ENCODE peak calls at places on chromosomes 11 and 22, in four cellular contexts. K is SK-N-SH, Y is HepG2, T is GM12878. U is an unnamed sample.

GRCh38 chr11:32706985-32707736 is 87.3 kb downstream of the CCDC73 start:
- DNase-seq in K (no peak), Y (peak; percentile 37), T (peak; percentile 5), U (peak; percentile 60)

GRCh38 chr11:129273944-129274343 is 81.8 kb upstream of the ARHGAP32 start:
- DNase-seq in K (no peak), Y (no peak), T (no peak), U (no peak)

GRCh38 chr22:43560651-43561050 is 148.8 kb downstream of the MPPED1 start:
- DNase-seq in K (no peak), Y (no peak), T (no peak), U (no peak)

GRCh38 chr22:50595189-50595588 is 5.4 kb upstream of the MAPK8IP2 start:
- DNase-seq in K (no peak), Y (no peak), T (no peak), U (no peak)

GRCh38 chr11:35276396-35276795 is 137.4 kb downstream of the CD44 start:
- DNase-seq in K (no peak), Y (no peak), T (no peak), U (no peak)

GRCh38 chr11:3942956-3943497 is 87.6 kb downstream of the STIM1 start:
- DNase-seq in K (no peak), Y (peak; percentile 38), T (no peak), U (no peak)

GRCh38 chr11:31802990-31803812 is 7.9 kb downstream of the PAX6 start:
- DNase-seq in K (peak; percentile 42), Y (no peak), T (no peak), U (no peak)

GRCh38 chr11:102279641-102280170 is 37.6 kb upstream of the BIRC3 start:
- DNase-seq in K (no peak), Y (peak; percentile 98), T (peak; percentile 68), U (peak; percentile 9)

GRCh38 chr11:70068950-70069349 is 9.2 kb upstream of the ANO1 start:
- DNase-seq in K (peak; percentile 14), Y (no peak), T (no peak), U (no peak)

GRCh38 chr11:88680806-88681205 is 343.3 kb upstream of the CTSC start:
- DNase-seq in K (no peak), Y (no peak), T (no peak), U (no peak)

GRCh38 chr22:27726726-27727449 is 74.7 kb downstream of the MN1 start:
- DNase-seq in K (no peak), Y (peak; percentile 4), T (no peak), U (peak; percentile 77)

GRCh38 chr11:33835143-33835878 is 56.6 kb downstream of the LMO2 start:
- DNase-seq in K (peak; percentile 39), Y (peak; percentile 33), T (peak; percentile 3), U (peak; percentile 69)

GRCh38 chr11:128420943-128421342 is 166.4 kb downstream of the ETS1 start:
- DNase-seq in K (no peak), Y (no peak), T (no peak), U (no peak)

GRCh38 chr11:44304091-44305084 is 5.6 kb downstream of the ALX4 start:
- DNase-seq in K (peak; percentile 71), Y (no peak), T (no peak), U (no peak)

GRCh38 chr11:82810738-82811137 is 77.1 kb upstream of the FAM181B start:
- DNase-seq in K (no peak), Y (no peak), T (no peak), U (no peak)

GRCh38 chr22:27801197-27801615 is 350 bp downstream of the MN1 start:
- DNase-seq in K (peak; percentile 84), Y (no peak), T (no peak), U (peak; percentile 3)

GRCh38 chr11:109892321-109892794 is 200.8 kb upstream of the ZC3H12C start:
- DNase-seq in K (no peak), Y (no peak), T (no peak), U (no peak)

GRCh38 chr11:88179141-88179540 is 3.9 kb upstream of the RAB38 start:
- DNase-seq in K (no peak), Y (no peak), T (peak; percentile 78), U (no peak)

DNA sequence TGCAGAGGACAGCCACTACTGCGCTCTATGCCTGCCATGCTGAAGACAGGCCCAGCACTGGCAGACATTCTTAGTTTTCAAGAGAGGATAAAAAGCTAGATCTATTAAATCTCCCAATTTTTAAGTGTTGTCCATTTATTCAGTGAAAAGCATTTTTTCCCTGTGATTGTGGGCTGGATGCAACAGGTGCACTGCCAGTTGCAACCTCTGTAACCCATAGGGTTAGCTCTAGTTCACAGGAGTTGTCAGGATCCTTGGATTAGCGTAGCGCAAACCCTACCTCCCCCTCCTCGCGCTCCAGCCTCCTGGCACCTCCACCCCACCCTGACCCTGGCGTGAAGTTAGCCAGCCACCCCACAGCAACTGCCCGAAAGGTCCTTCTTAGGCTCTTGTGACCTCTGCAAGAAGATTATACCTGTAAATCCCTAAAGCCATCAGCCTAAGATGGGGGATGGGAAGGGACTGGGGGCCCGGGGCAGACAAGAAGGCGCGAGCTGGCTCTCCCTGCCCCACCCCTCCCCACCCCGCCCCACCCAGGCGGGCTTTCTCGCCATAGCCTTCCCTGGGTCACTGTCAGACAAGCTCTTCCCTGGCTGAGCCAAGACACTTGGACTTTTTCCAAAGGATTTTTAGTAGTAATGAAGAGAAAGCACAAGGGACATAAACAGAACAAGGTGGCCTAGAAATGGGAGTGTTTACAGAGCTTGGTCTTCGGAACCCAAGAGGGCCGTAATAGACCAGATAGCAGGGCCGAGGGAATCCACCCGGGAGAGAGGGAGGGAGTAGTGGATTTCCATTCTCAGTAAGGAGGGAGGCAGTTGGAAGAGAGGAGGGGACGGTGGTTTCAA is 31.0 kb downstream of the EIF3F start:
- DNase-seq in K (no peak), Y (no peak), T (no peak), U (no peak)
- TF ChIP-seq PBX3 in K (no peak), Y (no peak), T (no peak), U (no peak)

GRCh38 chr11:121141051-121141450 is 40.0 kb downstream of the TECTA start:
- DNase-seq in K (no peak), Y (no peak), T (no peak), U (no peak)

GRCh38 chr11:121134758-121135312 is 33.8 kb downstream of the TECTA start:
- DNase-seq in K (no peak), Y (no peak), T (no peak), U (no peak)

GRCh38 chr11:121140369-121140768 is 39.3 kb downstream of the TECTA start:
- DNase-seq in K (no peak), Y (no peak), T (no peak), U (no peak)

GRCh38 chr11:121137005-121137404 is 36.0 kb downstream of the TECTA start:
- DNase-seq in K (no peak), Y (no peak), T (no peak), U (no peak)

DNA sequence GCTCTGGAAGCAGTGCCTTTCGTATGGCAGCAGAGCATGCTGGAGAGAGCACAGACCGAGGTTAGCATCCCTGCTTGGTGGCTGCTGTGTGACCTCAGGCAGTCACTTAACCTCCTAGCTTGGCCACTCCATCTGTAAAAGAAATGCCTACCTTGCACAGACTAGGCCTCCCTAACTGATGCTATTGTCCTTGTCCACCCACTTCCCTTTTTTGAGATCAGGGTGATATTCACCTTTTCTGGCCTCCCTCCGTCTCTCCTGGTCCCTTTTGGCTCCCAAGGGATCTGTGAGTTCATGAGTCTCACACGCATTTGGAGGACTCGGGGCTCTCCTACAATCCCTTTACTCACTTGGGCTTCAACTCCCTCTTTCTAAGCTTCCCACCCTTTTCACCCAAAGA is 37.2 kb downstream of the TECTA start:
- DNase-seq in K (no peak), Y (no peak), T (no peak), U (no peak)
- TF ChIP-seq PBX3 in K (no peak), Y (no peak), T (no peak), U (no peak)

GRCh38 chr11:113377606-113378005 is 10.0 kb upstream of the ANKK1 start:
- DNase-seq in K (no peak), Y (no peak), T (no peak), U (no peak)
- TF ChIP-seq PBX3 in K (no peak), Y (no peak), T (no peak), U (no peak)

GRCh38 chr11:72753341-72754148 is 1.3 kb upstream of the ARAP1 start:
- DNase-seq in K (no peak), Y (peak; percentile 35), T (no peak), U (no peak)
- TF ChIP-seq PBX3 in K (no peak), Y (no peak), T (no peak), U (no peak)

GRCh38 chr11:383431-383830 is 10.6 kb upstream of the PKP3 start:
- DNase-seq in K (peak; percentile 55), Y (no peak), T (no peak), U (no peak)

GRCh38 chr11:384511-384910 is 9.5 kb upstream of the PKP3 start:
- DNase-seq in K (no peak), Y (no peak), T (no peak), U (no peak)

GRCh38 chr11:387193-387793 is 6.7 kb upstream of the PKP3 start:
- DNase-seq in K (no peak), Y (no peak), T (no peak), U (no peak)

GRCh38 chr11:386483-386882 is 7.5 kb upstream of the PKP3 start:
- DNase-seq in K (no peak), Y (no peak), T (no peak), U (no peak)

GRCh38 chr11:385594-386351 is 8.2 kb upstream of the PKP3 start:
- DNase-seq in K (no peak), Y (no peak), T (no peak), U (no peak)
- TF ChIP-seq PBX3 in K (no peak), Y (no peak), T (no peak), U (no peak)

GRCh38 chr11:77876045-77876444 is 55.1 kb downstream of the AAMDC start:
- DNase-seq in K (no peak), Y (no peak), T (no peak), U (no peak)

GRCh38 chr11:77883775-77884174 is 62.8 kb downstream of the AAMDC start:
- DNase-seq in K (no peak), Y (no peak), T (no peak), U (no peak)

GRCh38 chr11:77874206-77874605 is 53.3 kb downstream of the AAMDC start:
- DNase-seq in K (no peak), Y (no peak), T (no peak), U (no peak)

GRCh38 chr11:77882396-77882795 is 61.5 kb downstream of the AAMDC start:
- DNase-seq in K (no peak), Y (no peak), T (no peak), U (no peak)

GRCh38 chr11:77879218-77879617 is 58.3 kb downstream of the AAMDC start:
- DNase-seq in K (no peak), Y (no peak), T (peak; percentile 3), U (no peak)
- TF ChIP-seq PBX3 in K (no peak), Y (no peak), T (no peak), U (no peak)

GRCh38 chr11:12455938-12456337 is 78.6 kb downstream of the PARVA start:
- DNase-seq in K (no peak), Y (no peak), T (no peak), U (no peak)
- TF ChIP-seq PBX3 in K (peak; percentile 53), Y (no peak), T (no peak), U (no peak)

DNA sequence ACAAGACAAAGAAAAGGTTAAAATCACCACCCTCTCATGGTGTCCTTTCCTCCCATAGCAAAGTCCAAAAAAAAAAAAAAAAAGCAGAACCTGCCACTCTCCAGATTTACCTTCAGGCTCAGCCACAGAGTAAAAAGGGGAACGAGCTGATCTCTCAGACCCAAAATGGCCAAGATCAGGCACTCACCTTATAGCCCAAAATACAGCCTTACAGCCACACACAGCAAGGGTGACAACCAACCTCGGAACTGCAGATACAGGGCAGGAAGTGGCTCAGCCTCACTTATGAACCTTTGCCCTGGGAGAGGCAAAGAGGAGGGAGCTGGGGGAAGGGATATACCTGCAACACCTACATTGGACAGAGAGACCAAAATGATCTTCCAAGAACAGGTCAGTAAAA is 4.5 kb downstream of the FHIP1B start:
- DNase-seq in K (no peak), Y (peak; percentile 29), T (no peak), U (no peak)
- TF ChIP-seq PBX3 in K (no peak), Y (no peak), T (no peak), U (no peak)